ENCODE peak calls at places on chromosomes 1 and 21, in nine cellular contexts. One of them, this sample, is unnamed.

GRCh38 chr1:109493227-109493626 is 667 bp upstream of the CYB561D1 start:
- DNase-seq in HFFc6: no peak
- DNase-seq in uterus: no peak
- DNase-seq in OCI-LY7: no peak
- DNase-seq in A549: no peak
- DNase-seq in heart right ventricle: no peak
- DNase-seq in GM23338: no peak
- DNase-seq in neural progenitor cell: no peak
- DNase-seq in endothelial cell: no peak
- DNase-seq in this sample: no peak

GRCh38 chr1:3483380-3483779 is 28.9 kb downstream of the ARHGEF16 start:
- DNase-seq in HFFc6: no peak
- DNase-seq in uterus: no peak
- DNase-seq in OCI-LY7: no peak
- DNase-seq in A549: no peak
- DNase-seq in heart right ventricle: no peak
- DNase-seq in GM23338: no peak
- DNase-seq in neural progenitor cell: no peak
- DNase-seq in endothelial cell: no peak
- DNase-seq in this sample: no peak

GRCh38 chr21:15289896-15290841 is 225.4 kb upstream of the NRIP1 start:
- DNase-seq in HFFc6: no peak
- DNase-seq in uterus: no peak
- DNase-seq in OCI-LY7: no peak
- DNase-seq in A549: no peak
- DNase-seq in heart right ventricle: peak
- DNase-seq in GM23338: peak
- DNase-seq in neural progenitor cell: peak
- DNase-seq in endothelial cell: peak
- DNase-seq in this sample: no peak

GRCh38 chr1:222654849-222655248 is 37.0 kb downstream of the MIA3 start:
- DNase-seq in HFFc6: no peak
- DNase-seq in uterus: no peak
- DNase-seq in OCI-LY7: peak
- DNase-seq in A549: no peak
- DNase-seq in heart right ventricle: peak
- DNase-seq in GM23338: no peak
- DNase-seq in neural progenitor cell: no peak
- DNase-seq in endothelial cell: no peak
- DNase-seq in this sample: peak

GRCh38 chr1:205632374-205633169 is 761 bp upstream of the ELK4 start:
- DNase-seq in HFFc6: no peak
- DNase-seq in uterus: no peak
- DNase-seq in OCI-LY7: peak
- DNase-seq in A549: no peak
- DNase-seq in heart right ventricle: no peak
- DNase-seq in GM23338: no peak
- DNase-seq in neural progenitor cell: no peak
- DNase-seq in endothelial cell: no peak
- DNase-seq in this sample: no peak

GRCh38 chr1:4768553-4768952 is 114.1 kb downstream of the AJAP1 start:
- DNase-seq in HFFc6: no peak
- DNase-seq in uterus: no peak
- DNase-seq in OCI-LY7: no peak
- DNase-seq in A549: peak
- DNase-seq in heart right ventricle: no peak
- DNase-seq in GM23338: no peak
- DNase-seq in neural progenitor cell: no peak
- DNase-seq in endothelial cell: no peak
- DNase-seq in this sample: no peak

GRCh38 chr1:119288751-119289150 is 79.8 kb upstream of the HAO2 start:
- DNase-seq in HFFc6: peak
- DNase-seq in uterus: no peak
- DNase-seq in OCI-LY7: no peak
- DNase-seq in A549: no peak
- DNase-seq in heart right ventricle: no peak
- DNase-seq in GM23338: no peak
- DNase-seq in neural progenitor cell: no peak
- DNase-seq in endothelial cell: no peak
- DNase-seq in this sample: no peak

GRCh38 chr1:3763351-3764125 is 9.0 kb upstream of the SMIM1 start:
- DNase-seq in HFFc6: no peak
- DNase-seq in uterus: no peak
- DNase-seq in OCI-LY7: no peak
- DNase-seq in A549: no peak
- DNase-seq in heart right ventricle: no peak
- DNase-seq in GM23338: no peak
- DNase-seq in neural progenitor cell: no peak
- DNase-seq in endothelial cell: no peak
- DNase-seq in this sample: no peak

GRCh38 chr1:36885537-36886441 is 148.5 kb downstream of the GRIK3 start:
- DNase-seq in HFFc6: no peak
- DNase-seq in uterus: no peak
- DNase-seq in OCI-LY7: no peak
- DNase-seq in A549: no peak
- DNase-seq in heart right ventricle: peak
- DNase-seq in GM23338: peak
- DNase-seq in neural progenitor cell: peak
- DNase-seq in endothelial cell: no peak
- DNase-seq in this sample: no peak

GRCh38 chr1:117367769-117368059 is 465 bp downstream of the MAN1A2 start:
- DNase-seq in HFFc6: no peak
- DNase-seq in uterus: no peak
- DNase-seq in OCI-LY7: peak
- DNase-seq in A549: no peak
- DNase-seq in heart right ventricle: no peak
- DNase-seq in GM23338: no peak
- DNase-seq in neural progenitor cell: peak
- DNase-seq in endothelial cell: no peak
- DNase-seq in this sample: peak

GRCh38 chr1:117365350-117366280 is 1.6 kb upstream of the MAN1A2 start:
- DNase-seq in HFFc6: peak
- DNase-seq in uterus: no peak
- DNase-seq in OCI-LY7: peak
- DNase-seq in A549: no peak
- DNase-seq in heart right ventricle: no peak
- DNase-seq in GM23338: no peak
- DNase-seq in neural progenitor cell: no peak
- DNase-seq in endothelial cell: no peak
- DNase-seq in this sample: no peak

GRCh38 chr1:117368116-117369108 is 1.2 kb downstream of the MAN1A2 start:
- DNase-seq in HFFc6: no peak
- DNase-seq in uterus: no peak
- DNase-seq in OCI-LY7: peak
- DNase-seq in A549: no peak
- DNase-seq in heart right ventricle: no peak
- DNase-seq in GM23338: no peak
- DNase-seq in neural progenitor cell: peak
- DNase-seq in endothelial cell: no peak
- DNase-seq in this sample: peak

GRCh38 chr1:117366281-117366981 is 818 bp upstream of the MAN1A2 start:
- DNase-seq in HFFc6: peak
- DNase-seq in uterus: peak
- DNase-seq in OCI-LY7: peak
- DNase-seq in A549: peak
- DNase-seq in heart right ventricle: peak
- DNase-seq in GM23338: peak
- DNase-seq in neural progenitor cell: peak
- DNase-seq in endothelial cell: peak
- DNase-seq in this sample: peak

GRCh38 chr1:117366982-117367768 is at the start of gene MAN1A2:
- DNase-seq in HFFc6: peak
- DNase-seq in uterus: peak
- DNase-seq in OCI-LY7: peak
- DNase-seq in A549: peak
- DNase-seq in heart right ventricle: peak
- DNase-seq in GM23338: peak
- DNase-seq in neural progenitor cell: peak
- DNase-seq in endothelial cell: peak
- DNase-seq in this sample: peak
- TF ChIP-seq CTCF in HFFc6: no peak
- TF ChIP-seq CTCF in uterus: no peak
- TF ChIP-seq CTCF in OCI-LY7: no peak
- TF ChIP-seq CTCF in A549: no peak
- TF ChIP-seq CTCF in heart right ventricle: no peak
- TF ChIP-seq CTCF in GM23338: no peak
- TF ChIP-seq CTCF in neural progenitor cell: no peak
- TF ChIP-seq CTCF in endothelial cell: no peak
- TF ChIP-seq CTCF in this sample: no peak

DNA sequence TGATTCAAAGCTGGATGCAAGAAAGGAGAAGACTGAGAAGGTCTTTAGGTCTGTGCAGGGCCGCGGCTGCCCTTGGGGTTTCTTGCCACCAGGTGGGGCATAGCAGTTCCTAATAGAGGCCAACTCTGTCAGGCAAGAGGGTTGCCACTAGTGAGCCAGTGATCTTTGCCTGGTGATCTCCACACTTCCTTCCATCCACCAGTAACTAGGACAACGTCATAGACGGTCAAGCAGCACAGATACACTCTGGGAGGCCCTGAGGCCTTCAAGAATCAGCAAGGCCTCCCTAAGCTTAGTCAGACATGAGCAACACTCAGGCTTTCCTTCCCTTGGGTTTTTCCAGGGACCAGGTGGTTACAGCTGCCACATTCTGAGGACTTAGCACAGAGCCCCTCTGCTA is 32.9 kb upstream of the ATP2B4 start:
- DNase-seq in HFFc6: peak
- DNase-seq in uterus: no peak
- DNase-seq in OCI-LY7: peak
- DNase-seq in A549: peak
- DNase-seq in heart right ventricle: no peak
- DNase-seq in GM23338: peak
- DNase-seq in neural progenitor cell: no peak
- DNase-seq in endothelial cell: no peak
- DNase-seq in this sample: peak
- TF ChIP-seq CTCF in HFFc6: peak
- TF ChIP-seq CTCF in uterus: no peak
- TF ChIP-seq CTCF in OCI-LY7: peak
- TF ChIP-seq CTCF in A549: no peak
- TF ChIP-seq CTCF in heart right ventricle: peak
- TF ChIP-seq CTCF in GM23338: peak
- TF ChIP-seq CTCF in neural progenitor cell: peak
- TF ChIP-seq CTCF in endothelial cell: no peak
- TF ChIP-seq CTCF in this sample: peak

DNA sequence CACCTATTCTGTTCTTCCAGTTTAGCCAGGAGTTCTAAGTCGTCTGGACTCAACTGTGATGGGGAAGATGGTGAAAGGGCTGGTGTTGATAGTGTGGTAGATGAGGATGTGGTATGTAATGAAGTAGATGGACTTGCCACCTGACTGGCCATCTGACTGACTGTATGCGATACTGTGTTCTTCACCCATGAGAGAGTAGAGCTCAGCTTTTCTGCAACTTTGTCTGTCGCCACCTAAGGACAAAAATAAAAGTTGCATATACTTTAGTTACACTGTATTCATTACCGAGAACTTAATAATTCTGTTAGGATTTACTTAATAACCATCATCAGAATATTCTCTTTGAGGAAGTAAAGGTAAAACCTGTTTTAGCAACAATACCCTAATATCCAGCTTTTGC is 48.5 kb downstream of the EVI5 start:
- DNase-seq in HFFc6: peak
- DNase-seq in uterus: no peak
- DNase-seq in OCI-LY7: peak
- DNase-seq in A549: peak
- DNase-seq in heart right ventricle: no peak
- DNase-seq in GM23338: peak
- DNase-seq in neural progenitor cell: no peak
- DNase-seq in endothelial cell: no peak
- DNase-seq in this sample: no peak
- TF ChIP-seq CTCF in HFFc6: peak
- TF ChIP-seq CTCF in uterus: no peak
- TF ChIP-seq CTCF in OCI-LY7: peak
- TF ChIP-seq CTCF in A549: peak
- TF ChIP-seq CTCF in heart right ventricle: peak
- TF ChIP-seq CTCF in GM23338: peak
- TF ChIP-seq CTCF in neural progenitor cell: peak
- TF ChIP-seq CTCF in endothelial cell: no peak
- TF ChIP-seq CTCF in this sample: no peak

GRCh38 chr1:106360252-106360651 is 696.2 kb upstream of the PRMT6 start:
- DNase-seq in HFFc6: no peak
- DNase-seq in uterus: no peak
- DNase-seq in OCI-LY7: no peak
- DNase-seq in A549: no peak
- DNase-seq in heart right ventricle: no peak
- DNase-seq in GM23338: no peak
- DNase-seq in neural progenitor cell: no peak
- DNase-seq in endothelial cell: no peak
- DNase-seq in this sample: no peak
- TF ChIP-seq CTCF in HFFc6: peak
- TF ChIP-seq CTCF in uterus: no peak
- TF ChIP-seq CTCF in OCI-LY7: peak
- TF ChIP-seq CTCF in A549: no peak
- TF ChIP-seq CTCF in heart right ventricle: no peak
- TF ChIP-seq CTCF in GM23338: no peak
- TF ChIP-seq CTCF in neural progenitor cell: peak
- TF ChIP-seq CTCF in endothelial cell: peak
- TF ChIP-seq CTCF in this sample: no peak